ENCODE peak calls at places on chromosomes 1 and 21, in eight cellular contexts. K is Caki2; I is central memory CD4-positive, alpha-beta T cell; E is NCI-H1105; L is activated T-helper 1 cell treated with anti-CD3 and anti-CD28 coated beads, Interleukin-2, amount 50 U/mL, for 16 hours; O is renal cortical epithelial cell; X is KG1; T is neural crest cell. W is an unnamed sample.

GRCh38 chr1:40133122-40133665 is 28.0 kb upstream of the RLF start:
- DNase-seq in O (no peak), E (no peak), I (no peak), T (no peak), L (no peak), X (no peak), K (no peak), W (no peak)

GRCh38 chr1:111603979-111604378 is 15.6 kb upstream of the RAP1A start:
- DNase-seq in I (peak), O (no peak), T (no peak), L (peak), K (no peak), X (no peak), E (no peak), W (no peak)

GRCh38 chr1:91803847-91804545 is 82.0 kb downstream of the TGFBR3 start:
- DNase-seq in E (no peak), L (peak), I (peak), O (no peak), T (no peak), X (peak), K (no peak), W (no peak)

GRCh38 chr21:38993561-38993960 is 187.8 kb downstream of the ETS2 start:
- DNase-seq in X (no peak), K (peak), I (no peak), T (no peak), E (no peak), L (no peak), O (peak), W (no peak)

GRCh38 chr21:46559291-46559983 is 45.4 kb downstream of the S100B start:
- DNase-seq in L (peak), T (no peak), K (no peak), X (no peak), E (no peak), I (peak), O (no peak), W (no peak)

GRCh38 chr21:45898781-45899180 is 82.8 kb upstream of the COL6A1 start:
- DNase-seq in X (no peak), T (no peak), K (no peak), L (no peak), E (no peak), O (no peak), I (no peak), W (no peak)

GRCh38 chr1:248850536-248851251 is 8.2 kb downstream of the ZNF692 start:
- DNase-seq in L (no peak), K (no peak), I (no peak), E (no peak), O (no peak), X (no peak), T (no peak), W (no peak)

GRCh38 chr1:236502579-236502971 is 21.2 kb upstream of the LGALS8 start:
- DNase-seq in L (no peak), E (no peak), X (no peak), T (no peak), O (peak), K (peak), I (no peak), W (no peak)

GRCh38 chr21:36254106-36254941 is 65.7 kb upstream of the MORC3 start:
- DNase-seq in L (no peak), E (no peak), T (no peak), X (no peak), I (no peak), K (no peak), O (no peak), W (no peak)

GRCh38 chr1:117967900-117968299 is 38.4 kb downstream of the WDR3 start:
- DNase-seq in L (no peak), T (no peak), K (no peak), X (no peak), E (peak), O (peak), I (no peak), W (no peak)

GRCh38 chr1:30134466-30135217 is 588.7 kb downstream of the MATN1 start:
- DNase-seq in I (no peak), E (no peak), K (no peak), O (no peak), L (no peak), X (no peak), T (no peak), W (no peak)

GRCh38 chr1:54934869-54935268 is 45.6 kb upstream of the TMEM61 start:
- DNase-seq in L (no peak), I (no peak), X (no peak), K (peak), T (no peak), E (no peak), O (peak), W (no peak)

GRCh38 chr1:64537942-64538341 is 68.0 kb downstream of the CACHD1 start:
- DNase-seq in O (peak), X (no peak), T (no peak), L (no peak), E (no peak), I (no peak), K (peak), W (no peak)

GRCh38 chr1:230621290-230622022 is 20.8 kb upstream of the COG2 start:
- DNase-seq in I (no peak), O (no peak), L (no peak), X (no peak), E (no peak), T (no peak), K (no peak), W (no peak)

GRCh38 chr1:186440584-186440983 is 20.3 kb downstream of the PDC start:
- DNase-seq in I (no peak), K (peak), X (no peak), L (no peak), O (peak), T (no peak), E (no peak), W (no peak)

GRCh38 chr1:83990734-83991133 is 8.2 kb downstream of the TTLL7 start:
- DNase-seq in I (no peak), X (no peak), T (no peak), L (no peak), O (no peak), E (no peak), K (no peak), W (no peak)

GRCh38 chr1:26259578-26259977 is 20.3 kb upstream of the SH3BGRL3 start:
- DNase-seq in O (no peak), L (no peak), K (no peak), E (no peak), I (no peak), X (peak), T (no peak), W (no peak)

GRCh38 chr1:163796394-163796821 is 474.7 kb downstream of the NUF2 start:
- DNase-seq in E (no peak), T (no peak), X (no peak), I (no peak), O (peak), K (no peak), L (no peak), W (peak)

GRCh38 chr1:3868464-3869006 is 11.3 kb downstream of the DFFB start:
- DNase-seq in X (no peak), E (no peak), O (no peak), I (no peak), T (no peak), K (peak), L (no peak), W (no peak)

GRCh38 chr1:230797376-230798186 is 50.4 kb downstream of the CAPN9 start:
- DNase-seq in L (no peak), E (no peak), K (peak), O (peak), I (no peak), T (peak), X (no peak), W (no peak)

GRCh38 chr1:116966791-116967190 is 34.8 kb upstream of the CD101 start:
- DNase-seq in E (no peak), T (no peak), I (no peak), K (no peak), X (no peak), L (no peak), O (no peak), W (no peak)

GRCh38 chr21:29718081-29718815 is 221.5 kb downstream of the GRIK1 start:
- DNase-seq in L (no peak), K (no peak), X (no peak), I (no peak), T (no peak), O (peak), E (no peak), W (peak)

GRCh38 chr1:62128765-62129164 is 65.9 kb upstream of the L1TD1 start:
- DNase-seq in E (no peak), L (no peak), K (no peak), I (no peak), O (no peak), T (no peak), X (no peak), W (no peak)

GRCh38 chr1:36486436-36487335 is 4.0 kb upstream of the CSF3R start:
- DNase-seq in X (no peak), L (no peak), K (no peak), I (no peak), E (no peak), T (no peak), O (peak), W (no peak)

GRCh38 chr1:89635825-89636815 is 3.2 kb downstream of the LRRC8C start:
- DNase-seq in O (peak), X (no peak), T (no peak), K (peak), L (no peak), E (no peak), I (no peak), W (no peak)

GRCh38 chr1:53293123-53293522 is 34.7 kb downstream of the LRP8 start:
- DNase-seq in X (no peak), L (no peak), T (no peak), K (no peak), O (no peak), E (no peak), I (no peak), W (no peak)

GRCh38 chr1:6248161-6248776 is 4.3 kb downstream of the HES3 start:
- DNase-seq in X (no peak), K (no peak), E (no peak), T (no peak), L (no peak), O (no peak), I (no peak), W (no peak)

GRCh38 chr21:34335316-34335715 is 28.5 kb upstream of the KCNE2 start:
- DNase-seq in I (no peak), K (no peak), X (no peak), T (no peak), E (no peak), O (peak), L (no peak), W (no peak)

GRCh38 chr1:234926252-234926573 is 202.4 kb downstream of the TOMM20 start:
- DNase-seq in K (no peak), T (no peak), O (no peak), I (no peak), L (no peak), E (no peak), X (no peak), W (no peak)

GRCh38 chr1:13570924-13571323 is 12.7 kb upstream of the PDPN start:
- DNase-seq in X (no peak), I (no peak), E (no peak), O (no peak), L (no peak), K (no peak), T (no peak), W (no peak)

GRCh38 chr1:53543771-53544695 is 84.8 kb downstream of the DMRTB1 start:
- DNase-seq in O (no peak), X (no peak), T (no peak), K (no peak), I (no peak), L (no peak), E (no peak), W (no peak)

GRCh38 chr21:45019076-45019886 is 55.1 kb upstream of the ADARB1 start:
- DNase-seq in L (no peak), O (no peak), K (no peak), X (no peak), I (no peak), T (no peak), E (no peak), W (no peak)

GRCh38 chr1:160427625-160428024 is 27.3 kb downstream of the VANGL2 start:
- DNase-seq in L (no peak), E (no peak), T (no peak), O (no peak), I (no peak), X (no peak), K (no peak), W (no peak)

GRCh38 chr1:27621067-27621920 is 13.7 kb downstream of the FGR start:
- DNase-seq in I (no peak), X (no peak), K (no peak), T (no peak), O (peak), L (no peak), E (no peak), W (no peak)

GRCh38 chr1:95679262-95679661 is 445.3 kb downstream of the RWDD3 start:
- DNase-seq in T (no peak), E (no peak), L (no peak), I (no peak), X (no peak), O (no peak), K (no peak), W (no peak)

GRCh38 chr1:85681087-85681486 is 27.1 kb downstream of the ZNHIT6 start:
- DNase-seq in T (peak), I (no peak), X (no peak), E (no peak), O (peak), K (peak), L (no peak), W (no peak)

GRCh38 chr1:17919525-17920439 is 164.6 kb downstream of the ACTL8 start:
- DNase-seq in T (peak), K (peak), X (no peak), O (peak), E (no peak), I (no peak), L (no peak), W (no peak)

GRCh38 chr1:203858055-203858454 is 3.3 kb upstream of the SNRPE start:
- DNase-seq in X (no peak), E (no peak), T (no peak), K (peak), I (no peak), O (peak), L (no peak), W (no peak)

GRCh38 chr1:85188530-85188929 is 12.3 kb downstream of the SYDE2 start:
- DNase-seq in I (no peak), O (peak), L (no peak), E (no peak), K (no peak), X (no peak), T (no peak), W (no peak)